ENCODE peak calls at places on chromosomes 4 and X, in five cellular contexts. L is astrocyte, E is RWPE1, R is nephron progenitor cell, I is neural crest cell. P is an unnamed sample.

GRCh38 chrX:68238568-68238967 is 194.7 kb downstream of the OPHN1 start:
- DNase-seq in I (no peak), E (no peak), L (no peak), R (no peak), P (no peak)

GRCh38 chrX:73944582-73944947 is 359.4 kb upstream of the ZCCHC13 start:
- DNase-seq in I (no peak), R (no peak), L (no peak), E (no peak), P (no peak)

GRCh38 chr4:8682725-8683124 is 90.2 kb downstream of the CPZ start:
- DNase-seq in R (no peak), L (no peak), I (no peak), E (no peak), P (no peak)

GRCh38 chrX:10008483-10009056 is 41.4 kb downstream of the CLDN34 start:
- DNase-seq in R (no peak), L (peak), E (no peak), I (no peak), P (no peak)

GRCh38 chrX:31228415-31228832 is 156.6 kb upstream of the FTHL17 start:
- DNase-seq in L (peak), I (no peak), E (no peak), R (no peak), P (no peak)

GRCh38 chr4:99998062-99998880 is 48.2 kb upstream of the H2AZ1 start:
- DNase-seq in E (peak), L (peak), I (no peak), R (no peak), P (peak)

GRCh38 chr4:138222041-138222440 is 20.1 kb downstream of the SLC7A11 start:
- DNase-seq in R (no peak), E (no peak), L (peak), I (no peak), P (no peak)

GRCh38 chrX:110087485-110088356 is 84.8 kb downstream of the TMEM164 start:
- DNase-seq in E (peak), I (no peak), L (peak), R (no peak), P (no peak)

GRCh38 chr4:41747230-41748055 is 1.1 kb downstream of the PHOX2B start:
- DNase-seq in E (no peak), L (no peak), R (peak), I (no peak), P (peak)

GRCh38 chr4:82811838-82812672 is 13.5 kb upstream of the SCD5 start:
- DNase-seq in L (peak), I (no peak), E (no peak), R (no peak), P (no peak)

GRCh38 chr4:67332627-67333026 is 212.7 kb downstream of the CENPC start:
- DNase-seq in L (no peak), R (peak), I (peak), E (peak), P (no peak)

GRCh38 chrX:133796282-133796681 is 189.1 kb downstream of the GPC3 start:
- DNase-seq in I (no peak), E (no peak), L (no peak), R (no peak), P (no peak)

GRCh38 chr4:61011051-61011450 is 189.1 kb upstream of the ADGRL3 start:
- DNase-seq in L (peak), I (no peak), R (no peak), E (no peak), P (no peak)

GRCh38 chr4:13670456-13671150 is 43.1 kb upstream of the BOD1L1 start:
- DNase-seq in I (no peak), R (no peak), E (no peak), L (no peak), P (no peak)

GRCh38 chr4:79528241-79528706 is 120.2 kb upstream of the GK2 start:
- DNase-seq in L (peak), R (no peak), E (peak), I (no peak), P (no peak)

GRCh38 chr4:100649478-100649877 is 131.7 kb upstream of the EMCN start:
- DNase-seq in I (no peak), E (no peak), R (no peak), L (peak), P (no peak)

GRCh38 chrX:41737065-41737464 is 13.1 kb downstream of the GPR82 start:
- DNase-seq in I (no peak), L (no peak), E (no peak), R (no peak), P (no peak)

GRCh38 chr4:93684571-93684970 is 144.0 kb upstream of the ATOH1 start:
- DNase-seq in I (no peak), L (no peak), R (no peak), E (no peak), P (no peak)

GRCh38 chr4:109332926-109333464 is 30.5 kb upstream of the COL25A1 start:
- DNase-seq in L (no peak), E (no peak), R (no peak), I (no peak), P (no peak)
- TF ChIP-seq CTCF in L (no peak), E (no peak), R (no peak), I (no peak), P (peak)

DNA sequence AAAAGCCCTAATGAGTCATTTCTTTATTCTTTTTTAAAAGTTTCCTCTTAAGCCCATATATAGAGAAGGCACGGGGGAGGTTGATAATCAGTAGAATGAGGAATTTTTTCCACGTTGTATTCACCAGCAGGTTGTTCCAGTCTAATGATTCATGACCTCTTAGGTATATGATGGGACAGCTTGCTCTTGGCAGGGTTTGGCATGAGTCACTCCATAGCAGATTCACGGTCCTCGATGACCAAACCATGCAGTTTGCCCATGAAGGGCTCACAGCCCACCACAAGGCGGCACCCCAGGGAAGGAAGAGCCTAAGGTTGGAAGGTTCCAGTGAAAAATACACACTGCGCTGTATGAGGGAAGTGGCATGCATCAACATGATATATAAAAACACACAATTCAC is 623.8 kb upstream of the DIPK2B start:
- DNase-seq in I (no peak), R (no peak), E (peak), L (peak), P (no peak)
- TF ChIP-seq CTCF in I (peak), R (no peak), E (peak), L (peak), P (no peak)

GRCh38 chr4:112637552-112637866 is 566 bp downstream of the LARP7 start:
- DNase-seq in R (no peak), E (no peak), L (no peak), I (no peak), P (no peak)
- TF ChIP-seq CTCF in R (no peak), E (peak), L (no peak), I (no peak), P (no peak)

DNA sequence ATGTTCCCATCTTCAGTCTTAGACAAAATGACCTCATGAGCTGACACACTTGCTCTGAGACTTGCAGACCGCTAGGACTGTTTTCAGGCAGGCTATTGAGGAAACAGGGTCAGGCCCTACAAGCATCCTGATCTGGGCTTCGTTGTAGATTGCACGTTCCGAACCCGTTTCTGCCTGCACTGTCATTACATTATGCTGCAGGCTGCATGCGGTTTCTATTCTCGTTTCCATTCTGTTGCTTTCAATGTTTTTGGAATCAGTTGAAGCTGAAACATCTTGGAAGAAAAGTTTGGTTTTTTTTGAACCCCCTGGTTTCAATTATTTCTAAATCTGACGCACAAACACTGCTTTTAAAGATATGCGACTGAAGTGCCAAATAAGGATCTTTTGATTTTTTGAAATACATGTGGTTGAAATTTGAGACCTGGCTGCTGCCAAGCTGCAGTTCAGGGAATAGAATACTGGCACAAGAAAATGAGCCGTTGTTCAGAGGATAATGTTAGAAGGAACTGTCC is 716.1 kb upstream of the INTU start:
- DNase-seq in I (no peak), R (no peak), E (no peak), L (peak), P (no peak)
- TF ChIP-seq CTCF in I (no peak), R (no peak), E (no peak), L (no peak), P (no peak)

GRCh38 chrX:114582698-114583395 is 1.0 kb upstream of the HTR2C start:
- DNase-seq in I (peak), E (no peak), L (no peak), R (peak), P (peak)

GRCh38 chrX:114583646-114584433 is at the start of gene HTR2C:
- DNase-seq in I (no peak), R (peak), L (no peak), E (no peak), P (peak)

GRCh38 chrX:114581528-114582263 is 2.2 kb upstream of the HTR2C start:
- DNase-seq in R (peak), E (no peak), L (no peak), I (no peak), P (no peak)

GRCh38 chrX:114582264-114582632 is 1.6 kb upstream of the HTR2C start:
- DNase-seq in I (no peak), L (no peak), R (no peak), E (no peak), P (no peak)

GRCh38 chrX:114580336-114580735 is 3.5 kb upstream of the HTR2C start:
- DNase-seq in L (no peak), E (no peak), I (no peak), R (no peak), P (no peak)
- TF ChIP-seq CTCF in L (no peak), E (no peak), I (peak), R (peak), P (no peak)

GRCh38 chrX:100654256-100654655 is 10.3 kb downstream of the SRPX2 start:
- DNase-seq in L (no peak), R (no peak), I (no peak), E (no peak), P (no peak)
- TF ChIP-seq CTCF in L (no peak), R (no peak), I (no peak), E (no peak), P (peak)